ENCODE peak calls at places on chromosome 3, in six cellular contexts. G, J, W, X, A and C are unnamed samples.
A peak's percentile ranks its signal among the peaks of the same experiment; 100 is the strongest.

GRCh38 chr3:186786810-186787375 is 3.5 kb downstream of the EIF4A2 start:
- DNase-seq in J (no peak), W (no peak), G (no peak), A (no peak), X (no peak), C (no peak)

GRCh38 chr3:54071596-54071995 is 50.8 kb upstream of the CACNA2D3 start:
- DNase-seq in J (no peak), A (no peak), W (no peak), X (no peak), G (no peak), C (no peak)

GRCh38 chr3:133404925-133405324 is 5.1 kb downstream of the BFSP2 start:
- DNase-seq in J (no peak), G (no peak), A (no peak), X (no peak), W (no peak), C (no peak)

GRCh38 chr3:18883553-18883952 is 264.8 kb upstream of the KCNH8 start:
- DNase-seq in W (no peak), X (no peak), G (no peak), J (no peak), A (no peak), C (no peak)

GRCh38 chr3:167750273-167750971 is 14.9 kb downstream of the SERPINI1 start:
- DNase-seq in W (no peak), X (no peak), J (no peak), G (no peak), A (no peak), C (no peak)

GRCh38 chr3:135970500-135971116 is 5.1 kb downstream of the PPP2R3A start:
- DNase-seq in X (no peak), G (no peak), W (no peak), J (no peak), A (no peak), C (no peak)

GRCh38 chr3:19541284-19541683 is 392.7 kb downstream of the EFHB start:
- DNase-seq in X (no peak), A (no peak), J (no peak), W (no peak), G (no peak), C (no peak)

GRCh38 chr3:116378077-116378476 is 67.2 kb downstream of the LSAMP start:
- DNase-seq in A (no peak), G (no peak), J (no peak), X (no peak), W (no peak), C (no peak)

GRCh38 chr3:28907616-28908015 is 373.3 kb upstream of the RBMS3 start:
- DNase-seq in G (no peak), X (no peak), A (no peak), J (no peak), W (no peak), C (no peak)

GRCh38 chr3:86147119-86147518 is 843.8 kb downstream of the VGLL3 start:
- DNase-seq in G (no peak), X (no peak), J (no peak), W (no peak), A (no peak), C (no peak)

GRCh38 chr3:192481638-192482037 is 245.7 kb downstream of the FGF12 start:
- DNase-seq in W (no peak), A (no peak), J (peak; percentile 18), G (peak; percentile 50), X (no peak), C (no peak)

GRCh38 chr3:15269091-15269989 is 63.0 kb downstream of the SH3BP5 start:
- DNase-seq in X (peak; percentile 88), A (peak; percentile 77), J (peak; percentile 74), W (peak; percentile 91), G (peak; percentile 89), C (no peak)

GRCh38 chr3:100169186-100169585 is 54.9 kb upstream of the FILIP1L start:
- DNase-seq in W (no peak), J (no peak), X (no peak), G (no peak), A (no peak), C (no peak)

GRCh38 chr3:74033366-74033765 is 408.6 kb upstream of the PDZRN3 start:
- DNase-seq in X (no peak), W (no peak), J (no peak), G (no peak), A (no peak), C (no peak)

GRCh38 chr3:19183572-19183971 is 35.3 kb downstream of the KCNH8 start:
- DNase-seq in J (no peak), X (no peak), G (no peak), W (no peak), A (no peak), C (no peak)

GRCh38 chr3:45644467-45645201 is 44.6 kb upstream of the SACM1L start:
- DNase-seq in X (no peak), J (no peak), W (no peak), G (peak; percentile 60), A (no peak), C (no peak)

GRCh38 chr3:72494076-72495000 is 353.9 kb downstream of the SHQ1 start:
- DNase-seq in W (no peak), G (peak; percentile 12), J (no peak), A (no peak), X (no peak), C (no peak)

GRCh38 chr3:128555098-128555825 is 62.3 kb upstream of the GATA2 start:
- DNase-seq in G (no peak), A (no peak), X (no peak), J (no peak), W (no peak), C (no peak)

GRCh38 chr3:171101982-171102610 is 75.6 kb upstream of the SLC2A2 start:
- DNase-seq in W (no peak), A (no peak), J (no peak), X (no peak), G (no peak), C (no peak)

GRCh38 chr3:190301591-190301990 is 20.7 kb downstream of the CLDN1 start:
- DNase-seq in W (no peak), X (no peak), J (no peak), G (no peak), A (no peak), C (no peak)